ENCODE peak calls at places on chromosomes 5 and 9, in four cellular contexts. Z is stimulated activated CD8-positive, alpha-beta memory T cell treated with anti-CD3 and anti-CD28 coated beads, Interleukin-15, amount 100 ng/mL, for 24 hours; X is amniotic epithelial cell; O is astrocyte of the spinal cord. U is an unnamed sample.

GRCh38 chr5:154146409-154146808 is 44.1 kb upstream of the GALNT10 start:
- DNase-seq in O (no peak), Z (no peak), X (no peak), U (peak)

GRCh38 chr5:175254155-175254554 is 189.8 kb downstream of the DRD1 start:
- DNase-seq in X (no peak), O (peak), Z (no peak), U (no peak)

GRCh38 chr9:94916956-94917355 is 190.5 kb downstream of the AOPEP start:
- DNase-seq in X (no peak), Z (no peak), O (no peak), U (no peak)

GRCh38 chr5:147332643-147333042 is 97.8 kb downstream of the STK32A start:
- DNase-seq in O (no peak), Z (no peak), X (no peak), U (no peak)

GRCh38 chr9:137351781-137352501 is 49.9 kb upstream of the NRARP start:
- DNase-seq in X (no peak), O (no peak), Z (no peak), U (no peak)

GRCh38 chr9:83665576-83666200 is 42.1 kb downstream of the UBQLN1 start:
- DNase-seq in O (no peak), X (no peak), Z (no peak), U (no peak)

GRCh38 chr5:128587275-128587674 is 49.2 kb upstream of the FBN2 start:
- DNase-seq in O (no peak), X (no peak), Z (no peak), U (no peak)

GRCh38 chr5:155258139-155258538 is 244.6 kb downstream of the KIF4B start:
- DNase-seq in Z (no peak), X (no peak), O (no peak), U (no peak)

U was measured in heart left ventricle.